ENCODE peak calls at places on chromosome 7, in seven cellular contexts. L, X, Q, Y, R, C and I are unnamed samples. For H3K4me1, H3K36me3 and H3K9me3, the result is how much of the 10 kb centered on the place peaks cover.

GRCh38 chr7:73906874-73907273 is 45.9 kb downstream of the TMEM270 start:
- DNase-seq in X (no peak), Y (no peak), Q (peak), C (no peak), R (no peak), L (no peak), I (no peak)

GRCh38 chr7:28708458-28708951 is 249.6 kb downstream of the TRIL start:
- DNase-seq in L (no peak), R (peak), Y (no peak), C (no peak), X (no peak), Q (no peak), I (no peak)

GRCh38 chr7:30888783-30889182 is 22.9 kb upstream of the AQP1 start:
- DNase-seq in Q (no peak), R (peak), X (no peak), L (no peak), Y (no peak), C (no peak), I (no peak)

GRCh38 chr7:24668922-24669635 is 88.2 kb downstream of the GSDME start:
- DNase-seq in Q (no peak), R (peak), C (no peak), L (no peak), Y (no peak), X (no peak), I (no peak)

GRCh38 chr7:157404845-157405481 is 68.2 kb downstream of the DNAJB6 start:
- DNase-seq in X (no peak), R (peak), C (no peak), L (no peak), Y (no peak), Q (no peak), I (no peak)

GRCh38 chr7:41641006-41641714 is 61.7 kb downstream of the INHBA start:
- DNase-seq in R (no peak), L (no peak), Q (no peak), C (no peak), X (no peak), Y (no peak), I (no peak)

GRCh38 chr7:69169356-69169755 is 428.9 kb upstream of the AUTS2 start:
- DNase-seq in X (no peak), L (no peak), C (no peak), Y (no peak), Q (no peak), R (no peak), I (no peak)

GRCh38 chr7:138116156-138116555 is 39.9 kb downstream of the AKR1D1 start:
- DNase-seq in R (peak), Y (no peak), C (no peak), L (no peak), Q (no peak), X (no peak), I (no peak)

GRCh38 chr7:139730746-139731612 is 46.8 kb downstream of the HIPK2 start:
- DNase-seq in R (no peak), L (peak), Q (no peak), X (peak), C (no peak), Y (peak), I (peak)

GRCh38 chr7:29609162-29610030 is 45.8 kb downstream of the PRR15 start:
- DNase-seq in C (no peak), Q (no peak), R (peak), L (no peak), X (no peak), Y (no peak), I (no peak)

GRCh38 chr7:135704074-135704473 is 23.9 kb downstream of the SLC13A4 start:
- DNase-seq in X (no peak), L (no peak), R (no peak), Q (no peak), C (no peak), Y (no peak), I (no peak)

GRCh38 chr7:10973942-10974716 is 457 bp downstream of the PHF14 start:
- DNase-seq in Q (no peak), X (peak), Y (no peak), L (no peak), C (peak), R (peak), I (peak)

GRCh38 chr7:27148776-27149641 is 1.4 kb upstream of the HOXA6 start:
- DNase-seq in Y (no peak), Q (peak), R (no peak), L (no peak), C (peak), X (no peak), I (no peak)
- H3K4me1 ChIP-seq in Y (under half), Q (under half), R (under half), L (under half), C (under half), X (half or more), I (under half)

GRCh38 chr7:94760702-94761101 is 104.8 kb upstream of the SGCE start:
- DNase-seq in R (no peak), X (no peak), C (no peak), Q (no peak), L (no peak), Y (no peak), I (no peak)
- H3K36me3 ChIP-seq in R (under half), X (under half), C (under half), Q (under half), L (under half), Y (under half), I (under half)

GRCh38 chr7:131210618-131211017 is 117.1 kb upstream of the MKLN1 start:
- DNase-seq in C (no peak), L (no peak), X (no peak), Q (no peak), R (no peak), Y (no peak), I (no peak)

GRCh38 chr7:131211500-131211899 is 116.2 kb upstream of the MKLN1 start:
- DNase-seq in X (no peak), L (no peak), C (no peak), Y (no peak), Q (no peak), R (no peak), I (no peak)

GRCh38 chr7:131208777-131209176 is 118.9 kb upstream of the MKLN1 start:
- DNase-seq in Q (no peak), X (no peak), Y (no peak), C (no peak), L (no peak), R (no peak), I (no peak)

GRCh38 chr7:131212114-131212513 is 115.6 kb upstream of the MKLN1 start:
- DNase-seq in L (no peak), X (no peak), R (peak), Y (no peak), Q (no peak), C (no peak), I (no peak)
- H3K9me3 ChIP-seq in L (under half), X (under half), R (under half), Y (under half), Q (under half), C (under half), I (under half)

DNA sequence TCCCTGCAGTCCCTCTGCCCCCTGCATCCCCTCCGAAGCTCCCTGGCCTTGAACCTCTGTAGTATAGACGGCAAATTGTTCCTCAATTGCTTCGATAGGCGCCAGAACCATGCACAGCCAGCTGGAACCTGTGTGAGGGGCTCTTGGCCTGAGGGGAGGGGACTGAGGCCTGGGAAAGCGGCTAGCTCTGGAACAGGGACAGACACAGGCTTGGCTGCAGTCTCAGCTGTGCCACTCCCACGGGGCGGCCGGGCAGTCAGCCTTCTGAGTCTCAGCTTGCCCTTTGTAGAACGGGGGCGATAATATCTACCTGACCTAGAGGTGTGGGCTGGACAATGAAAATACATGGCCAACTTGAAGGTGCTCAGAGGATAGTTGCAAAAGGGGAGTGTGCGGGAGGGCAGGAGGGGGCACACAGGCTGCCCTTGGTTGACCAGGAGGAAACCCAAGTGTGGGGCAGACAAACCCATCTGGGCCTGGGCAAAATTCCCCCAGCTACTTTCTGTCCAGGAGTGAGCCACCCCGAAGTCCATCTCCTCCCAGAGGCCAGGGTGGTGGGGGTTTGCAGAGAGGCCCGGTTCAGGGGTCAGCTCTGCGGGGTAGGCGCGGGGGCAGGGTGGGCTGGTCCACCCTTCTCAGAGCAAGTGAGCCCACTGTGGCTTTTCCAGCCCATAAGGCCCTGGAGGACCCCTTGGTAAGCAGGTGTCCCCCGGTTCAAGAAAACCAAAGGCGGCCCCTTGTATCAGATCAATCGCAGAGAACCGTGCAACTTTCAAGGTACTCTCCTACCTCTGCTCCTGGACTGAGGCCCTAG is 4.6 kb downstream of the CRYGN start:
- DNase-seq in X (no peak), R (no peak), Y (no peak), C (peak), L (no peak), Q (no peak), I (no peak)
- H3K4me1 ChIP-seq in X (under half), R (under half), Y (under half), C (under half), L (half or more), Q (under half), I (under half)

DNA sequence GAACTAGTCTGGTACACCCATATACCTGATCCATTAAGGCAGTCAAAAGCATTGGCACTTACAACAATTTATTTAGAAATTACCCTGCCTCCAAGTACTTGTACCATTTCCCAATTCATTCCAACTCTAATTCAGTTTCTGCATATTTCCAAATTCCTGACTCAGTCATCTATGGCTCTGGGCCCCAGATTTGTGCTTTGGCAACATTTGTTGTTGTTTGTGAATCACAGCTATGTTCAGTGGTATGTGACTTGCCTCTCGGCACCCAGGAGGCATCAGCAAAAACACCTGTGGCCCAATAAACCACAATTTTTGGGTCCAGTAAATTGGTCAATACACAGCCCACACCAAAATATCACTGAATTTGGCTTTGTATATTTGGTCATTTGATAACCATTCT is 482.8 kb upstream of the SEMA3A start:
- DNase-seq in Q (no peak), Y (no peak), X (no peak), R (no peak), L (no peak), C (no peak), I (no peak)
- H3K36me3 ChIP-seq in Q (under half), Y (under half), X (under half), R (under half), L (under half), C (under half), I (under half)

DNA sequence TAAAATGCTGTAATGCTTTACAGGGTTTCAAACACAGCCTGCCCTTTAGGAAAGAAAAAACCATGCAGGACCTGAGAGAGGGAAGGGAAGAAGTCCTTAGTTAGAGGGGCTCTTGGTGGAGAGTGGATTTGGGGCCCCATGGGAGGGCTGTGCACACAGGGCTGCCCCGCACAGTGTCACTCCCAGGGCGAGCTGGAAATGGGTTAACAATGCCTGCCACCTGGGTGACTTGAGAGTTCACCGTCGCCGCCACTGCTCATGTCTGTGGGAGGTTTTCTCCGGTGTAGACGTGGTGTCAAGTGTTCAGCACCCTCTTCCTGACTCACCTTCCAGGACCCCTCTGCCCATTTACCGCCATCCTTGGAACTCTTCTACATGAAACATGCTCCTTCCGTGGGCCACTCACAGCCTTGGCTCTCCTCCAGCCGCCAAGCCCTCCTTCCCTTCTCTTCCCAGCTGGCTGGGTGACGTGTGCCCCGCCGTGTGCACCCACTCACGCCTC is 686.4 kb downstream of the SDK1 start:
- DNase-seq in X (no peak), C (no peak), L (no peak), R (no peak), Q (no peak), Y (no peak), I (no peak)
- H3K9me3 ChIP-seq in X (under half), C (under half), L (under half), R (under half), Q (under half), Y (under half), I (under half)

GRCh38 chr7:106774213-106774767 is 90.8 kb upstream of the PIK3CG start:
- DNase-seq in Q (no peak), C (no peak), Y (no peak), X (no peak), L (no peak), R (no peak), I (no peak)
- H3K4me1 ChIP-seq in Q (under half), C (under half), Y (under half), X (under half), L (under half), R (under half), I (under half)

DNA sequence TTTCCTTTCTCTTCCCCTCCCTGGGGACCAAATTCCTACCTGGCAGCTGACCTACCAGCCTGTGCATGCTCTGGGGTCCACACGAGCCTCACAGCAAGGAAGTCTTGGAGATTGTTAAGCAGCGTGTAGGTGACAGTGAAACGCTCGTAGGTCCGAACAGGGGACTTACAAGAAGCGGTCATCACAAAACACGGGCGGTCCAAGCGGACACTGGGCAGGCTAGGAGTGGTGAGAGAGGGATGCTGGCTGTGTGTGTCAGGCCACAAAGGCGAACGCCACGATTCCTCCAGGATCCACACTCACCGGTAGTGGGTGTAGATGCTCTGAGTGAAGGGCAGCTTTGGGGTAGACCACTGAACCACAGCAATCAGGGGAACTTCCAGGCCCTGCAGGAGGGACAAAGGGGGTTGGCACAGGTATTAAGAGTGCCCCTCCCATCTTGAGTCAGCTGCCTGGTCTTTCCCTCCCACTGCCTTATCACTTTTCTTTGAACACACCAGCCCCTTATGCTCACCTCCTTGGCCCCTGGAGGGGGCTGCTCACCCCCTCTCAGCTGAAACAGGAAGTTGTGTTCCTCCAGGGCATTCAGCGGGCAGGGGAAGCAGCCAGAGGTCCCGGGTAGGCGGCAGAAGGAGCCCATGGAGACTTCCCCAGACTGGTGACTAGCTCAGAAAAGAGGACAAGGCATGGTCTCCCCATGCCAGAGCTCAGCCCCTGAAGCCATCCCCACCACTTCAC is 2.0 kb downstream of the TRAPPC14 start:
- DNase-seq in Q (no peak), C (no peak), Y (no peak), R (no peak), L (no peak), X (no peak), I (peak)
- H3K36me3 ChIP-seq in Q (under half), C (under half), Y (under half), R (under half), L (under half), X (under half), I (under half)